ENCODE peak calls at places on chromosome 20, in six cellular contexts. D is HS-5; K is stimulated activated CD4-positive, alpha-beta T cell treated with anti-CD3 and anti-CD28 coated beads, Interleukin-1b, Interleukin-23, amount 100 ng/mL, for 1 hour; I is lung microvascular endothelial cell; A is amniotic epithelial cell; T is hippocampal formation. Q is an unnamed sample.

GRCh38 chr20:53599378-53599777 is 5.7 kb upstream of the ZNF217 start:
- DNase-seq in A (no peak), D (no peak), I (no peak), T (no peak), K (no peak), Q (peak; percentile 1)

GRCh38 chr20:62428396-62429160 is 1.2 kb upstream of the RBBP8NL start:
- DNase-seq in T (no peak), D (no peak), A (no peak), K (no peak), I (no peak), Q (no peak)

GRCh38 chr20:4444404-4444803 is 277.3 kb upstream of the PRND start:
- DNase-seq in D (peak; percentile 41), T (no peak), K (no peak), I (no peak), A (peak; percentile 8), Q (no peak)

GRCh38 chr20:41078329-41078728 is 49.7 kb downstream of the TOP1 start:
- DNase-seq in A (peak; percentile 74), K (no peak), I (peak; percentile 82), D (peak; percentile 45), T (no peak), Q (no peak)

GRCh38 chr20:63329331-63330083 is 31.6 kb downstream of the CHRNA4 start:
- DNase-seq in I (no peak), T (no peak), D (no peak), A (no peak), K (no peak), Q (no peak)

GRCh38 chr20:1203630-1204029 is 376 bp downstream of the C20orf202 start:
- DNase-seq in A (no peak), T (no peak), D (no peak), K (no peak), I (no peak), Q (no peak)

GRCh38 chr20:34515484-34516037 is 661 bp upstream of the DYNLRB1 start:
- DNase-seq in K (no peak), D (no peak), I (peak; percentile 55), A (peak; percentile 71), T (peak; percentile 44), Q (peak; percentile 58)

GRCh38 chr20:48995599-48995998 is 50.5 kb upstream of the CSE1L start:
- DNase-seq in D (no peak), A (no peak), I (no peak), K (no peak), T (no peak), Q (no peak)

GRCh38 chr20:1632228-1632577 is 12.4 kb upstream of the SIRPB1 start:
- DNase-seq in A (no peak), D (no peak), K (no peak), T (no peak), I (no peak), Q (no peak)

GRCh38 chr20:2535711-2536561 is 437 bp upstream of the TMC2 start:
- DNase-seq in T (no peak), K (no peak), A (no peak), I (no peak), D (no peak), Q (no peak)

Q was measured in DND-41.